ENCODE peak calls at places on chromosomes 7 and 10, in four cellular contexts. M is mucosa of descending colon, O is cardiac fibroblast, A is neural progenitor cell. Z is an unnamed sample.

GRCh38 chr10:76050291-76050625 is 618.8 kb downstream of the LRMDA start:
- DNase-seq in M (no peak), A (no peak), O (no peak), Z (no peak)

GRCh38 chr10:72364239-72364777 is 9.6 kb upstream of the DNAJB12 start:
- DNase-seq in A (peak; percentile 92), M (peak; percentile 90), O (peak; percentile 97), Z (peak; percentile 90)

GRCh38 chr7:92409357-92409756 is 37.9 kb upstream of the GATAD1 start:
- DNase-seq in A (no peak), M (no peak), O (no peak), Z (no peak)

GRCh38 chr10:119516381-119517234 is 25.9 kb downstream of the RGS10 start:
- DNase-seq in M (peak; percentile 56), A (no peak), O (no peak), Z (no peak)

GRCh38 chr7:42189535-42189934 is 47.5 kb downstream of the GLI3 start:
- DNase-seq in M (no peak), O (peak; percentile 44), A (no peak), Z (no peak)

GRCh38 chr7:66641526-66641871 is 12.8 kb downstream of the KCTD7 start:
- DNase-seq in A (no peak), O (no peak), M (no peak), Z (no peak)

GRCh38 chr7:157408258-157409101 is 71.7 kb downstream of the DNAJB6 start:
- DNase-seq in M (no peak), A (no peak), O (no peak), Z (no peak)

GRCh38 chr10:97774811-97775294 is 3.1 kb upstream of the SFRP5 start:
- DNase-seq in O (no peak), M (no peak), A (no peak), Z (no peak)

GRCh38 chr10:104349623-104350142 is 4.0 kb upstream of the CFAP58 start:
- DNase-seq in A (no peak), O (peak; percentile 79), M (no peak), Z (no peak)

GRCh38 chr7:139825666-139826290 is 3.3 kb upstream of the TBXAS1 start:
- DNase-seq in M (no peak), A (no peak), O (peak; percentile 36), Z (no peak)

GRCh38 chr10:21526184-21526951 is 886 bp upstream of the SKIDA1 start:
- DNase-seq in M (peak; percentile 79), O (peak; percentile 92), A (peak; percentile 83), Z (peak; percentile 88)

GRCh38 chr10:92972066-92972870 is 88.3 kb upstream of the CYP26C1 start:
- DNase-seq in A (no peak), M (peak; percentile 24), O (peak; percentile 66), Z (no peak)

GRCh38 chr7:26636808-26637207 is 227.6 kb downstream of the SKAP2 start:
- DNase-seq in A (no peak), O (no peak), M (no peak), Z (no peak)

GRCh38 chr7:26630361-26630760 is 234.0 kb downstream of the SKAP2 start:
- DNase-seq in A (no peak), M (no peak), O (no peak), Z (no peak)

GRCh38 chr7:26630941-26631580 is 233.3 kb downstream of the SKAP2 start:
- DNase-seq in O (no peak), M (no peak), A (no peak), Z (no peak)

GRCh38 chr7:26631601-26632000 is 232.8 kb downstream of the SKAP2 start:
- DNase-seq in O (no peak), M (no peak), A (no peak), Z (peak; percentile 36)

DNA sequence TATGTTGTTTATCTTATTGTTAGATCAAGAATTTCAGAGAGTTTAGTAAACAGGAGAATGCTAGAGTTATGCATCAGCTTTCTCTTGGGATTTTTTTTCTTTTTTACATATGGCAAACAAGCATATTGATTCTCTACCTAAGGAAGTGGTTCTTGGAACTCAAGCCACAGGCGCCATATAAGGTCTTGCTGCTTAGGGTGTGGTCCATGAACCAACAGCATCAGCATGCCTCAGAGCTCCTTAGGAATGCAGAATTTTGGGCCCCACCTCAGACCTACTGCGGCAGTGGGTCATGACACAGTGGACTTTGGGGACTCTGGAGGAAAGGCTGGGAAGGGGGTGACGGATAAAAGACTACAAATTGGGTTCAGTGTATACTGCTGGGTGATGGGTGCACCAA is 230.8 kb downstream of the SKAP2 start:
- DNase-seq in O (no peak), M (no peak), A (no peak), Z (no peak)
- TF ChIP-seq CTCF in O (no peak), M (no peak), A (no peak), Z (no peak)

DNA sequence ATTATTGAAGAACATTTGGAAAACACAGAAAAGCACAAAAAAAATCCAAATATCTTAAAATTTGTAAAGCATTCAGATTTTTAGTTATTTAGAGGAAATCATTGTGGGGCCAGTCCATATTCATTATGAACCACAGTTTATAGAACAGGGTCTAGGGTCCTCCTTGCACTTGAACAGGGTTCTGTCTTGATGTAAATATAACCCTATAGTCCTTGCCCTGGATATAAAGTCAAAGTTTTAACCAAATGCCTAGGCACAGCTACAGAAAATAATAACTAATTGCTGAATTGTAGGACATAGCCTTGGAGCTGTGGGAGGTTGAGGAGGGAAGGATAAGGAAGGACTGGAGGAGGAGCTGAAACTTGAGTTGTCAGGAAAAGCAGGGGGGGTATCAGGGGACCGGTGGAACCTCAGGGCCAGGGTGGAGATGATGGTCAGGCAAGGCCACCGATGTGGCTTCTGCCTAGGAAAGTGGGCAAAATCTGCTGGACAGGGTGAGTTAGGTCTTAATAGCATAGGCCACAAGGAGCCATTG is 25.7 kb downstream of the CASP7 start:
- DNase-seq in M (no peak), O (no peak), A (no peak), Z (no peak)
- TF ChIP-seq CTCF in M (no peak), O (no peak), A (no peak), Z (no peak)

GRCh38 chr7:155020996-155021395 is 18.1 kb upstream of the PAXIP1 start:
- DNase-seq in A (peak; percentile 39), M (no peak), O (no peak), Z (no peak)
- TF ChIP-seq CTCF in A (peak; percentile 35), M (no peak), O (no peak), Z (no peak)

GRCh38 chr10:18238875-18239485 is 98.8 kb downstream of the CACNB2 start:
- DNase-seq in O (peak; percentile 75), A (peak; percentile 65), M (no peak), Z (no peak)
- TF ChIP-seq CTCF in O (peak; percentile 68), A (peak; percentile 79), M (peak; percentile 30), Z (peak; percentile 84)

GRCh38 chr7:149849174-149849573 is 11.0 kb downstream of the ZNF862 start:
- DNase-seq in A (peak; percentile 39), M (no peak), O (no peak), Z (no peak)

GRCh38 chr7:149853157-149853556 is 15.0 kb downstream of the ZNF862 start:
- DNase-seq in M (no peak), O (no peak), A (no peak), Z (no peak)

GRCh38 chr7:149851449-149851848 is 13.3 kb downstream of the ZNF862 start:
- DNase-seq in M (no peak), A (no peak), O (no peak), Z (no peak)

GRCh38 chr7:149850716-149851115 is 12.5 kb downstream of the ZNF862 start:
- DNase-seq in M (no peak), O (no peak), A (no peak), Z (no peak)

GRCh38 chr7:149850007-149850594 is 11.9 kb downstream of the ZNF862 start:
- DNase-seq in M (no peak), O (no peak), A (no peak), Z (no peak)
- TF ChIP-seq CTCF in M (no peak), O (no peak), A (no peak), Z (no peak)

GRCh38 chr10:77763453-77764430 is 126.1 kb upstream of the KCNMA1 start:
- DNase-seq in M (no peak), O (peak; percentile 9), A (peak; percentile 22), Z (no peak)
- TF ChIP-seq CTCF in M (no peak), O (no peak), A (no peak), Z (no peak)

GRCh38 chr10:44030132-44030531 is 354.8 kb downstream of the CXCL12 start:
- DNase-seq in O (no peak), A (peak; percentile 48), M (no peak), Z (no peak)
- TF ChIP-seq CTCF in O (no peak), A (peak; percentile 40), M (no peak), Z (no peak)

Z was measured in type B pancreatic cell.